ENCODE peak calls at places on chromosomes 7 and 10, in nine cellular contexts. One of them, this sample, is unnamed.

GRCh38 chr10:86264481-86265231 is 101.9 kb downstream of the GRID1 start:
- DNase-seq in prostate gland: no peak
- DNase-seq in GM12891: no peak
- DNase-seq in uterus: no peak
- DNase-seq in heart left ventricle: no peak
- DNase-seq in NB4: peak; percentile 48
- DNase-seq in A549: no peak
- DNase-seq in right lobe of liver: peak; percentile 24
- DNase-seq in K562: no peak
- DNase-seq in this sample: peak; percentile 48

GRCh38 chr7:2725178-2726105 is 37.4 kb downstream of the AMZ1 start:
- DNase-seq in heart left ventricle: peak; percentile 14
- DNase-seq in right lobe of liver: peak; percentile 32
- DNase-seq in uterus: peak; percentile 10
- DNase-seq in prostate gland: no peak
- DNase-seq in K562: no peak
- DNase-seq in NB4: no peak
- DNase-seq in A549: no peak
- DNase-seq in GM12891: no peak
- DNase-seq in this sample: peak; percentile 49

GRCh38 chr10:85098835-85099521 is 770.6 kb downstream of the CCSER2 start:
- DNase-seq in prostate gland: no peak
- DNase-seq in K562: no peak
- DNase-seq in uterus: no peak
- DNase-seq in A549: no peak
- DNase-seq in NB4: no peak
- DNase-seq in GM12891: no peak
- DNase-seq in right lobe of liver: no peak
- DNase-seq in heart left ventricle: no peak
- DNase-seq in this sample: no peak

GRCh38 chr10:57169597-57169996 is 808.5 kb upstream of the ZWINT start:
- DNase-seq in GM12891: no peak
- DNase-seq in right lobe of liver: no peak
- DNase-seq in A549: no peak
- DNase-seq in prostate gland: no peak
- DNase-seq in heart left ventricle: no peak
- DNase-seq in K562: no peak
- DNase-seq in uterus: no peak
- DNase-seq in NB4: no peak
- DNase-seq in this sample: no peak

GRCh38 chr7:153858335-153858734 is 193.9 kb upstream of the DPP6 start:
- DNase-seq in K562: no peak
- DNase-seq in GM12891: no peak
- DNase-seq in NB4: no peak
- DNase-seq in heart left ventricle: no peak
- DNase-seq in uterus: peak; percentile 36
- DNase-seq in prostate gland: no peak
- DNase-seq in right lobe of liver: no peak
- DNase-seq in A549: no peak
- DNase-seq in this sample: peak; percentile 69

GRCh38 chr10:46094931-46095755 is 49.1 kb upstream of the MSMB start:
- DNase-seq in prostate gland: no peak
- DNase-seq in K562: no peak
- DNase-seq in NB4: peak; percentile 56
- DNase-seq in uterus: no peak
- DNase-seq in right lobe of liver: no peak
- DNase-seq in A549: no peak
- DNase-seq in GM12891: no peak
- DNase-seq in heart left ventricle: no peak
- DNase-seq in this sample: no peak

GRCh38 chr7:70354409-70355169 is 756.3 kb downstream of the AUTS2 start:
- DNase-seq in GM12891: no peak
- DNase-seq in right lobe of liver: no peak
- DNase-seq in NB4: no peak
- DNase-seq in heart left ventricle: no peak
- DNase-seq in uterus: no peak
- DNase-seq in prostate gland: no peak
- DNase-seq in A549: no peak
- DNase-seq in K562: no peak
- DNase-seq in this sample: no peak

GRCh38 chr7:41134242-41134872 is 568.5 kb downstream of the INHBA start:
- DNase-seq in heart left ventricle: no peak
- DNase-seq in uterus: no peak
- DNase-seq in GM12891: peak; percentile 37
- DNase-seq in A549: no peak
- DNase-seq in NB4: no peak
- DNase-seq in right lobe of liver: no peak
- DNase-seq in prostate gland: no peak
- DNase-seq in K562: no peak
- DNase-seq in this sample: no peak

GRCh38 chr7:43658718-43659548 is 70.4 kb downstream of the COA1 start:
- DNase-seq in prostate gland: no peak
- DNase-seq in right lobe of liver: no peak
- DNase-seq in uterus: no peak
- DNase-seq in NB4: no peak
- DNase-seq in GM12891: no peak
- DNase-seq in heart left ventricle: no peak
- DNase-seq in A549: no peak
- DNase-seq in K562: no peak
- DNase-seq in this sample: no peak

GRCh38 chr10:45282061-45282460 is 33.3 kb downstream of the OR13A1 start:
- DNase-seq in right lobe of liver: no peak
- DNase-seq in uterus: no peak
- DNase-seq in prostate gland: no peak
- DNase-seq in NB4: peak; percentile 7
- DNase-seq in A549: no peak
- DNase-seq in GM12891: no peak
- DNase-seq in K562: no peak
- DNase-seq in heart left ventricle: no peak
- DNase-seq in this sample: no peak

GRCh38 chr7:13988765-13989137 is 715 bp downstream of the ETV1 start:
- DNase-seq in uterus: no peak
- DNase-seq in GM12891: no peak
- DNase-seq in right lobe of liver: no peak
- DNase-seq in heart left ventricle: no peak
- DNase-seq in K562: peak; percentile 24
- DNase-seq in A549: no peak
- DNase-seq in prostate gland: no peak
- DNase-seq in NB4: no peak
- DNase-seq in this sample: no peak

GRCh38 chr10:72727128-72727527 is 35.2 kb downstream of the MCU start:
- DNase-seq in K562: no peak
- DNase-seq in NB4: no peak
- DNase-seq in right lobe of liver: no peak
- DNase-seq in prostate gland: no peak
- DNase-seq in uterus: no peak
- DNase-seq in GM12891: no peak
- DNase-seq in heart left ventricle: no peak
- DNase-seq in A549: no peak
- DNase-seq in this sample: no peak

GRCh38 chr7:18162653-18163052 is 135.0 kb upstream of the PRPS1L1 start:
- DNase-seq in uterus: no peak
- DNase-seq in A549: no peak
- DNase-seq in heart left ventricle: no peak
- DNase-seq in GM12891: no peak
- DNase-seq in NB4: no peak
- DNase-seq in K562: no peak
- DNase-seq in prostate gland: no peak
- DNase-seq in right lobe of liver: no peak
- DNase-seq in this sample: no peak

GRCh38 chr7:18163091-18163490 is 135.4 kb upstream of the PRPS1L1 start:
- DNase-seq in heart left ventricle: no peak
- DNase-seq in uterus: no peak
- DNase-seq in A549: no peak
- DNase-seq in prostate gland: no peak
- DNase-seq in NB4: no peak
- DNase-seq in K562: no peak
- DNase-seq in GM12891: no peak
- DNase-seq in right lobe of liver: no peak
- DNase-seq in this sample: no peak

GRCh38 chr7:18165176-18165575 is 137.5 kb upstream of the PRPS1L1 start:
- DNase-seq in GM12891: no peak
- DNase-seq in K562: no peak
- DNase-seq in right lobe of liver: no peak
- DNase-seq in uterus: no peak
- DNase-seq in NB4: no peak
- DNase-seq in A549: no peak
- DNase-seq in heart left ventricle: no peak
- DNase-seq in prostate gland: no peak
- DNase-seq in this sample: no peak

GRCh38 chr7:18167815-18168214 is 140.2 kb upstream of the PRPS1L1 start:
- DNase-seq in right lobe of liver: no peak
- DNase-seq in GM12891: no peak
- DNase-seq in heart left ventricle: no peak
- DNase-seq in prostate gland: no peak
- DNase-seq in K562: no peak
- DNase-seq in A549: no peak
- DNase-seq in uterus: no peak
- DNase-seq in NB4: no peak
- DNase-seq in this sample: no peak

DNA sequence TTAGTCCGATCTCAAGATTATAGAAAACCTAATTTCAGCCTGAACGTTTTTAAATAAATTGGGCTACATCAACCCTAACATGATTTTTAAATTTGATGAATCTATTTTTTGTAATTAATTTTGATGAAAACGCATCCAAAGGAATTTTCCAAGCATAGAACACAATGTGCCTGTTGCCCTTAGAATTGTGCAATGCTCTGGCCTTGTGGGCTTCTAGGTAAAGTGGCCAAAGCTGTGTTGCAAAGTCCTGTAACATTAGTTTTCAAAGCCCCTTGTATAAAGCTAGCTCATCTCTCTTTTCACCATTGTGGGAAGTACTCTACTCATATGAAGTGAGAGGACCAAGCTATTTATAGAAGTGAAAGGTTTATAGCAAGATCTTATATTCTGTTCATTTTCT is 138.4 kb upstream of the PRPS1L1 start:
- DNase-seq in uterus: no peak
- DNase-seq in NB4: no peak
- DNase-seq in GM12891: no peak
- DNase-seq in prostate gland: no peak
- DNase-seq in A549: no peak
- DNase-seq in K562: no peak
- DNase-seq in right lobe of liver: no peak
- DNase-seq in heart left ventricle: no peak
- DNase-seq in this sample: no peak
- TF ChIP-seq POLR2A in uterus: no peak
- TF ChIP-seq POLR2A in NB4: no peak
- TF ChIP-seq POLR2A in GM12891: no peak
- TF ChIP-seq POLR2A in prostate gland: no peak
- TF ChIP-seq POLR2A in A549: no peak
- TF ChIP-seq POLR2A in K562: no peak
- TF ChIP-seq POLR2A in right lobe of liver: no peak
- TF ChIP-seq POLR2A in heart left ventricle: no peak
- TF ChIP-seq POLR2A in this sample: no peak

GRCh38 chr7:108973075-108973474 is 403.4 kb downstream of the DNAJB9 start:
- DNase-seq in K562: no peak
- DNase-seq in uterus: no peak
- DNase-seq in A549: no peak
- DNase-seq in GM12891: no peak
- DNase-seq in heart left ventricle: no peak
- DNase-seq in NB4: peak; percentile 24
- DNase-seq in right lobe of liver: no peak
- DNase-seq in prostate gland: no peak
- DNase-seq in this sample: no peak

DNA sequence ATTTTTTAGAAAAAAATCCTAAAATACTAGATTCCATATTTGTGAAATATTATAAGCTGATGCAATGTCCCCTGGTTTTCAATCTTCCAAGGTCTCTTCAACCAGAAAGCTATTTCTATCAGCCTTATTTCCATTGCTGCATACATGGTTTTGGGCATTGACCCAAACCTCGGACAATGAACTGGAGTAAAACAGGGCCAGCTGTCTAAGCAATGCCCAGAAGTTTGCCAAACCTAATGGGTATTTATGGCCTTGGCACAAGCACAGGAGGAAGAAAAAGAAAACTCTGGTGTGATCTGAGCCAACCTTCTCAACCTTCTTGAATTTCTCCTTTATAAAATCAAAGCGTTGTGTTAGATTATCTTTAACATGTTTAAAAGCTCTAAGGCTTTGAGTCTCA is 402.3 kb downstream of the DNAJB9 start:
- DNase-seq in uterus: no peak
- DNase-seq in right lobe of liver: no peak
- DNase-seq in K562: no peak
- DNase-seq in NB4: no peak
- DNase-seq in GM12891: no peak
- DNase-seq in heart left ventricle: no peak
- DNase-seq in prostate gland: peak; percentile 51
- DNase-seq in A549: no peak
- DNase-seq in this sample: no peak
- TF ChIP-seq POLR2A in uterus: no peak
- TF ChIP-seq POLR2A in right lobe of liver: no peak
- TF ChIP-seq POLR2A in K562: no peak
- TF ChIP-seq POLR2A in NB4: no peak
- TF ChIP-seq POLR2A in GM12891: no peak
- TF ChIP-seq POLR2A in heart left ventricle: no peak
- TF ChIP-seq POLR2A in prostate gland: no peak
- TF ChIP-seq POLR2A in A549: no peak
- TF ChIP-seq POLR2A in this sample: no peak

DNA sequence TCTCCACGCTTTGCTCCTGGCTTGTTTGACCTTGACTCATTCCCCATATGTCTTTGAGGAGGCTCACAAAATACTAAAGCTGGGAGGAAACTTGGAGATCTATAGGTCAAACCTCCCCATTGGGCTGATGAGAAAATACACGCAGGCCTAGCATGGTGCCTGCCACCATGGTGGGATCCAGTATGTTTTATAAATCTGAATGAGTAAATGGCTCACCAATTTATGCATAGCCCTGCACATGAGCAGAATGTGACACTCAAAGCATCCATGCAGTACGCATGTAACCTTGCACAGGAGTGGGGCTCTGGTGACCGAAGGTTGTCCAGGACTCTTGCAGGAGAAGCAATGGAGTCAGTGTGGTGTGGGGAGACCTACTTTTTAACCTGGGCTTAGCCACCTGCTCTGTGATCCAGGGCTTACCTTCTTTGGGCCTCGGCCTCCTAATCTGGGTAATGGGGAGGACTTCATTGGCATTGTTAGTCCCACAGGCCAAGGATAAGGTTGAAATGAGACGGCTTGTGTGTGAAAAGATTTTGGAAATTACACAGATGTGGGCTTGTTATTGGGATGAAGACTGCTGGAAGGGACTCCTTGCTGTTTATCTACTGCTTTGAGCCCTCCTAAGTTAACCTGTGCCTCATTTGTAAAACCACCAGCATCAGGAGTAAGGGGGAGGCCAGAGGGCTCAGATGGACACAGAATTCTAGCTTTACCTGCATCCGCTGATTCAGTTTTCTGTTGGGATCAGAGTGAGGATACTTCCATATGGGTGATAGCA is 58.4 kb downstream of the ADCYAP1R1 start:
- DNase-seq in A549: no peak
- DNase-seq in heart left ventricle: no peak
- DNase-seq in uterus: no peak
- DNase-seq in K562: no peak
- DNase-seq in right lobe of liver: no peak
- DNase-seq in GM12891: no peak
- DNase-seq in NB4: no peak
- DNase-seq in prostate gland: no peak
- DNase-seq in this sample: no peak
- TF ChIP-seq POLR2A in A549: no peak
- TF ChIP-seq POLR2A in heart left ventricle: no peak
- TF ChIP-seq POLR2A in uterus: no peak
- TF ChIP-seq POLR2A in K562: no peak
- TF ChIP-seq POLR2A in right lobe of liver: no peak
- TF ChIP-seq POLR2A in GM12891: no peak
- TF ChIP-seq POLR2A in NB4: no peak
- TF ChIP-seq POLR2A in prostate gland: no peak
- TF ChIP-seq POLR2A in this sample: no peak

GRCh38 chr7:1720325-1720724 is 50.2 kb downstream of the ELFN1 start:
- DNase-seq in prostate gland: no peak
- DNase-seq in NB4: no peak
- DNase-seq in GM12891: no peak
- DNase-seq in heart left ventricle: no peak
- DNase-seq in K562: no peak
- DNase-seq in A549: no peak
- DNase-seq in uterus: no peak
- DNase-seq in right lobe of liver: no peak
- DNase-seq in this sample: no peak
- TF ChIP-seq POLR2A in prostate gland: no peak
- TF ChIP-seq POLR2A in NB4: no peak
- TF ChIP-seq POLR2A in GM12891: no peak
- TF ChIP-seq POLR2A in heart left ventricle: no peak
- TF ChIP-seq POLR2A in K562: no peak
- TF ChIP-seq POLR2A in A549: no peak
- TF ChIP-seq POLR2A in uterus: no peak
- TF ChIP-seq POLR2A in right lobe of liver: no peak
- TF ChIP-seq POLR2A in this sample: no peak

This sample was measured in sigmoid colon.